ENCODE peak calls at places on chromosomes 7 and 10, in eight cellular contexts. Z, I, V, Y, K, N, L and R are unnamed samples.

GRCh38 chr10:42836771-42837468 is 54.3 kb downstream of the BMS1 start:
- DNase-seq in Y (no peak), L (no peak), V (no peak), N (no peak), I (no peak), K (peak; percentile 45), Z (peak; percentile 39), R (no peak)

GRCh38 chr10:114489521-114490310 is 85.4 kb upstream of the AFAP1L2 start:
- DNase-seq in K (no peak), Y (no peak), N (peak; percentile 25), Z (no peak), L (no peak), V (no peak), I (no peak), R (no peak)

GRCh38 chr10:94287331-94287730 is 75.4 kb downstream of the NOC3L start:
- DNase-seq in V (no peak), K (no peak), Z (peak; percentile 34), N (no peak), Y (no peak), L (no peak), I (no peak), R (no peak)

GRCh38 chr10:13657184-13657680 is 70.5 kb downstream of the PRPF18 start:
- DNase-seq in Z (no peak), L (no peak), V (no peak), I (no peak), K (no peak), N (no peak), Y (no peak), R (no peak)

GRCh38 chr7:150857276-150858055 is 5.1 kb downstream of the AOC1 start:
- DNase-seq in K (no peak), V (no peak), L (no peak), Z (no peak), N (no peak), I (no peak), Y (peak; percentile 36), R (no peak)

GRCh38 chr7:27147211-27148030 is at the start of gene HOXA6:
- DNase-seq in L (no peak), I (no peak), N (no peak), K (peak; percentile 45), V (peak; percentile 57), Y (peak; percentile 75), Z (no peak), R (no peak)

GRCh38 chr10:90148121-90148855 is 446.9 kb downstream of the KIF20B start:
- DNase-seq in Y (no peak), V (no peak), K (peak; percentile 59), Z (peak; percentile 83), L (peak; percentile 43), I (no peak), N (no peak), R (no peak)

GRCh38 chr7:157799076-157799685 is 462.4 kb downstream of the DNAJB6 start:
- DNase-seq in I (no peak), Z (no peak), N (no peak), L (no peak), V (no peak), K (no peak), Y (no peak), R (no peak)

GRCh38 chr10:78116451-78116850 is 82.8 kb downstream of the RPS24 start:
- DNase-seq in Y (no peak), N (no peak), L (no peak), I (no peak), Z (no peak), K (no peak), V (no peak), R (no peak)

GRCh38 chr7:55254242-55254595 is 110.9 kb upstream of the LANCL2 start:
- DNase-seq in L (no peak), Y (no peak), V (no peak), K (no peak), Z (no peak), I (no peak), N (no peak), R (no peak)

GRCh38 chr10:49568235-49568634 is 29.3 kb upstream of the ERCC6 start:
- DNase-seq in I (no peak), Y (no peak), L (peak; percentile 71), Z (peak; percentile 80), K (no peak), V (no peak), N (no peak), R (no peak)

GRCh38 chr10:48599830-48600134 is 5.1 kb downstream of the ARHGAP22 start:
- DNase-seq in I (no peak), N (no peak), V (no peak), Z (no peak), L (no peak), K (peak; percentile 70), Y (no peak), R (no peak)

GRCh38 chr10:6162589-6163356 is 40.0 kb upstream of the PFKFB3 start:
- DNase-seq in L (no peak), V (no peak), Y (no peak), K (no peak), I (no peak), N (no peak), Z (peak; percentile 54), R (no peak)

GRCh38 chr7:136103545-136104268 is 126.5 kb upstream of the MTPN start:
- DNase-seq in L (no peak), N (no peak), I (no peak), V (no peak), K (no peak), Y (no peak), Z (no peak), R (no peak)

GRCh38 chr10:12252882-12253546 is 57.0 kb downstream of the CDC123 start:
- DNase-seq in V (no peak), Z (no peak), Y (no peak), K (no peak), N (no peak), L (peak; percentile 76), I (no peak), R (no peak)

GRCh38 chr7:116400526-116400925 is 99.0 kb upstream of the CAV2 start:
- DNase-seq in I (no peak), K (peak; percentile 11), L (peak; percentile 46), Y (no peak), Z (no peak), N (no peak), V (no peak), R (no peak)

GRCh38 chr10:78336402-78336791 is 302.7 kb downstream of the RPS24 start:
- DNase-seq in I (no peak), Z (peak; percentile 66), N (no peak), L (no peak), V (peak; percentile 36), K (no peak), Y (peak; percentile 17), R (no peak)

GRCh38 chr10:77816311-77816710 is 110.2 kb downstream of the DLG5 start:
- DNase-seq in V (no peak), N (no peak), Y (no peak), L (no peak), K (no peak), I (no peak), Z (no peak), R (no peak)

GRCh38 chr7:40299097-40299496 is 164.3 kb downstream of the SUGCT start:
- DNase-seq in K (peak; percentile 84), I (no peak), Z (peak; percentile 75), L (no peak), N (no peak), V (no peak), Y (no peak), R (no peak)

GRCh38 chr10:46031648-46032532 is 1.5 kb upstream of the NCOA4 start:
- DNase-seq in Z (no peak), I (no peak), N (no peak), Y (no peak), L (no peak), K (no peak), V (no peak), R (no peak)

GRCh38 chr10:46037107-46037900 is 6.9 kb upstream of the NCOA4 start:
- DNase-seq in N (no peak), L (no peak), Z (no peak), K (no peak), I (no peak), V (no peak), Y (no peak), R (no peak)

GRCh38 chr10:46033602-46034011 is 3.2 kb upstream of the NCOA4 start:
- DNase-seq in N (no peak), L (no peak), I (no peak), K (peak; percentile 84), Y (no peak), V (no peak), Z (peak; percentile 88), R (no peak)

GRCh38 chr10:46040004-46040403 is 6.1 kb downstream of the MSMB start:
- DNase-seq in V (no peak), L (no peak), I (no peak), Y (no peak), Z (no peak), K (peak; percentile 76), N (no peak), R (no peak)

GRCh38 chr10:46035923-46036849 is 5.8 kb upstream of the NCOA4 start:
- DNase-seq in Z (no peak), K (peak; percentile 40), I (no peak), V (no peak), L (no peak), N (no peak), Y (no peak), R (no peak)
- TF ChIP-seq CTCF in Z (no peak), K (no peak), I (no peak), V (no peak), L (no peak), N (no peak), Y (no peak), R (no peak)

DNA sequence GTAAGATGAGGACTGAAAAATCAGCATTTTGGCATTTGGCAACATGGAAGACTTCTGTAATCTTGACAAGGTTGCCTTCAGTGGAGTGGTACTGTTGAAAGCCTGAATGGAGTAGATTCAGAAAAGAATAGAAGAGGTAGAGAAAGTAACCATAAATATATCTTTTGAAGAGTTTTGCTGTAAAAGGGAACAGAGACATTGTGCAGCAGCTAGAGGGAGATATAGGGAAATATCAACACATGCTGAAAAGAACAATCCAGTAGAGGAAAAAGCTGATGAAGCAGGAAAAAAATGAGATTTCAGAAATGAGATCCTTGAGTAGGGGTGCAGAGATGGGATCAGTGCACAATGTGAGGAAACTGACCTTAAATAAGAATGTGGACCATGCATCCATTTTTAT is 60.0 kb downstream of the RAPGEF5 start:
- DNase-seq in Z (no peak), I (no peak), V (no peak), N (no peak), Y (no peak), K (no peak), L (no peak), R (no peak)
- TF ChIP-seq CTCF in Z (peak; percentile 15), I (no peak), V (no peak), N (no peak), Y (no peak), K (peak; percentile 38), L (no peak), R (no peak)

DNA sequence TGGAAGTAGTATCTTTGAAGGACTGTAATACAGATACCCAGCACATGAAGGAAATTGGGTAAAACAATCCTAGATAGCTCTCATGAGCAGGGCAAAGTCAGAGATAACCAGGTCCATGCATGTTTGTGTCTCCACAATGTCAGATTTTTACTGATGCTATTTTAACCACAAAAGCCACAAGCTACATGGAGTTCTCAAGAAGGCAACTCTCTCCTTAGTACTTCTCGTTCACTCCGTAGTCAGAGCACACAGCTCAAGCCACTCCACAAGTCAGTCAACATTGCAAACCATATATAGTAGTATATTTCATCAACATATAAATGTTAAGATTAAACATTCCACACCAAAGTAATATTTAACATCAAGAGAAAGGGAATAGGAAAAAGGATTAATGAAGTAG is 98.0 kb upstream of the PIK3CG start:
- DNase-seq in N (no peak), L (no peak), V (no peak), Y (no peak), I (no peak), Z (peak; percentile 62), K (no peak), R (no peak)
- TF ChIP-seq CTCF in N (no peak), L (no peak), V (no peak), Y (no peak), I (no peak), Z (no peak), K (no peak), R (no peak)

GRCh38 chr10:63698815-63699205 is 177.6 kb downstream of the REEP3 start:
- DNase-seq in Y (no peak), L (no peak), Z (peak; percentile 70), N (no peak), I (no peak), K (no peak), V (no peak), R (no peak)
- TF ChIP-seq CTCF in Y (no peak), L (no peak), Z (peak; percentile 4), N (no peak), I (no peak), K (no peak), V (no peak), R (no peak)